ENCODE peak calls at places on chromosomes 16 and 17, in eight cellular contexts. V, X, J, C, P, N, Z and T are unnamed samples. For H3K27me3, the result is how much of the 10 kb centered on the place peaks cover.

GRCh38 chr17:41367426-41368075 is 2.1 kb downstream of the KRT33B start:
- DNase-seq in V (no peak), X (no peak), J (no peak), C (peak), P (no peak), N (no peak), Z (no peak), T (no peak)

GRCh38 chr16:68229431-68230175 is 6.3 kb downstream of the ESRP2 start:
- DNase-seq in V (no peak), X (no peak), J (no peak), C (peak), P (no peak), N (peak), Z (peak), T (no peak)

GRCh38 chr17:81198826-81199481 is 23.8 kb downstream of the CEP131 start:
- DNase-seq in V (no peak), X (no peak), J (no peak), C (no peak), P (no peak), N (no peak), Z (no peak), T (peak)

GRCh38 chr17:50035421-50035879 is 20.5 kb upstream of the ITGA3 start:
- DNase-seq in V (no peak), X (no peak), J (no peak), C (no peak), P (no peak), N (no peak), Z (no peak), T (no peak)

GRCh38 chr16:12749076-12749475 is 54.6 kb downstream of the CPPED1 start:
- DNase-seq in V (no peak), X (no peak), J (no peak), C (no peak), P (no peak), N (no peak), Z (no peak), T (no peak)

GRCh38 chr16:397135-397661 is at the start of gene NME4:
- DNase-seq in V (no peak), X (peak), J (no peak), C (peak), P (no peak), N (peak), Z (no peak), T (no peak)

GRCh38 chr17:33233855-33234228 is 59.3 kb downstream of the ASIC2 start:
- DNase-seq in V (no peak), X (peak), J (no peak), C (no peak), P (peak), N (no peak), Z (no peak), T (no peak)

GRCh38 chr16:12811441-12812198 is 7.9 kb upstream of the CPPED1 start:
- DNase-seq in V (no peak), X (no peak), J (no peak), C (no peak), P (no peak), N (no peak), Z (no peak), T (no peak)

GRCh38 chr16:78228704-78229103 is 129.2 kb downstream of the WWOX start:
- DNase-seq in V (no peak), X (no peak), J (no peak), C (no peak), P (no peak), N (no peak), Z (no peak), T (no peak)

GRCh38 chr17:18921912-18922451 is 30.0 kb upstream of the SLC5A10 start:
- DNase-seq in V (peak), X (peak), J (no peak), C (peak), P (no peak), N (no peak), Z (no peak), T (no peak)

GRCh38 chr17:7677388-7678067 is 9.8 kb downstream of the TP53 start:
- DNase-seq in V (no peak), X (no peak), J (no peak), C (no peak), P (no peak), N (no peak), Z (no peak), T (no peak)

GRCh38 chr17:10337976-10338375 is 34.8 kb downstream of the MYH13 start:
- DNase-seq in V (no peak), X (no peak), J (no peak), C (no peak), P (no peak), N (no peak), Z (no peak), T (no peak)

GRCh38 chr17:35742496-35742895 is 10.5 kb downstream of the GAS2L2 start:
- DNase-seq in V (no peak), X (no peak), J (no peak), C (peak), P (no peak), N (no peak), Z (no peak), T (no peak)

GRCh38 chr17:35740997-35741931 is 9.8 kb downstream of the RASL10B start:
- DNase-seq in V (no peak), X (no peak), J (no peak), C (peak), P (no peak), N (no peak), Z (no peak), T (no peak)

GRCh38 chr17:35742896-35743477 is 10.1 kb downstream of the GAS2L2 start:
- DNase-seq in V (no peak), X (no peak), J (no peak), C (peak), P (no peak), N (no peak), Z (no peak), T (no peak)

GRCh38 chr17:35738519-35739133 is 7.2 kb downstream of the RASL10B start:
- DNase-seq in V (no peak), X (no peak), J (no peak), C (peak), P (no peak), N (no peak), Z (no peak), T (no peak)

GRCh38 chr17:35740216-35740615 is 8.8 kb downstream of the RASL10B start:
- DNase-seq in V (no peak), X (no peak), J (no peak), C (peak), P (no peak), N (no peak), Z (no peak), T (no peak)
- H3K27me3 ChIP-seq in V (half or more), X (under half), J (under half), C (under half), P (under half), N (under half), Z (under half), T (under half)

DNA sequence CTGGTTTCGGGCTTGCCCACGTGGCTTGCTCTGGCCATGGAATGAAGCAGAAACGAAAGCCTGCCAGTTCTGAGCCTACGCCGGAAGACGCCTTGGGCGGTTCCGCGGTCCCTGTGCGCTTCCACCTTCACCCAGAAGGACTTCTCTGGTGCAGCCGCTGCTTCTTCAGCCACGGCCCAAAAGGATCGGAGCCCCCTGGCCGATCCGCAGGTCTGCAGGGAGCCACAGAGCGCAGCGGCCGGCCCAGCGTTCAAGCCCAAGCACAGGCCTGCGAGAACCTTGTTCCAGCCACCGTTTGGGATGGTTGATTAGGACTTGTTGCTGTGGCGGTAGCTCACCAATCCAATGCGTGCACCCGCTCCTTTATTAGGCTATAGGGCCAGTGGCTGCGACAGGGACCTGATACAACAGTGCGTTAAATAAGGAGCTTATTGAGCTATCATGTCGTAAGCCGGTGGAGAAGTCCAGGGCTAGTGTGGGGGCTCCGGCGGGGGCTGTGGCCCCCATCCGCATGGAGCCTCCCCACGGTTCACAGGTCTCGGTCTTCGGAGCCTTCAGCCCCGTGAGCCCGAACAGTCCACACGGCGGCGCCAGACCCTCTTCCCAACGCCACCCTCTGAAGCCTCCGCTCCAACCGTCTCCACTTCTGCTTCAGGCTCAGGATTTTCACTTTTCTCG is 10.2 kb upstream of the MPP2 start:
- DNase-seq in V (no peak), X (peak), J (no peak), C (no peak), P (peak), N (peak), Z (peak), T (peak)
- H3K4me3 ChIP-seq in V (no peak), X (peak), J (peak), C (peak), P (peak), N (no peak), Z (peak), T (peak)

GRCh38 chr16:89489040-89489721 is 1.2 kb downstream of the ANKRD11 start:
- DNase-seq in V (no peak), X (peak), J (peak), C (peak), P (peak), N (peak), Z (peak), T (peak)
- TF ChIP-seq CTCF in V (peak), X (peak), J (peak), C (no peak), P (peak), N (no peak), Z (peak), T (no peak)

GRCh38 chr16:48050871-48051270 is 104.9 kb downstream of the ABCC12 start:
- DNase-seq in V (no peak), X (no peak), J (no peak), C (no peak), P (no peak), N (no peak), Z (no peak), T (no peak)
- H3K27me3 ChIP-seq in V (under half), X (under half), J (under half), C (under half), P (half or more), N (under half), Z (under half), T (under half)